ENCODE peak calls at places on chromosome 11, in seven cellular contexts. Q is thoracic aorta, S is T-helper 22 cell, I is PC-3, M is heart left ventricle, T is stomach, U is HCEC 1CT. V is an unnamed sample.

GRCh38 chr11:7635137-7635536 is 38.2 kb downstream of the CYB5R2 start:
- DNase-seq in Q (no peak), S (no peak), I (no peak), M (peak; percentile 72), T (peak; percentile 44), U (no peak), V (no peak)

GRCh38 chr11:78809931-78810481 is 235.3 kb upstream of the NARS2 start:
- DNase-seq in Q (no peak), S (no peak), I (no peak), M (no peak), T (no peak), U (no peak), V (no peak)

GRCh38 chr11:23789938-23790371 is 706.9 kb upstream of the LUZP2 start:
- DNase-seq in Q (no peak), S (no peak), I (peak; percentile 73), M (no peak), T (peak; percentile 45), U (peak; percentile 55), V (no peak)

GRCh38 chr11:134751825-134752224 is 339.8 kb upstream of the B3GAT1 start:
- DNase-seq in Q (no peak), S (no peak), I (no peak), M (no peak), T (no peak), U (no peak), V (no peak)

GRCh38 chr11:104095791-104096190 is 59.4 kb downstream of the DDI1 start:
- DNase-seq in Q (no peak), S (no peak), I (no peak), M (no peak), T (no peak), U (no peak), V (no peak)

GRCh38 chr11:128288368-128288767 is 299.0 kb downstream of the ETS1 start:
- DNase-seq in Q (no peak), S (no peak), I (peak; percentile 23), M (no peak), T (no peak), U (no peak), V (no peak)

GRCh38 chr11:726278-726915 is 20.4 kb downstream of the EPS8L2 start:
- DNase-seq in Q (no peak), S (peak; percentile 26), I (no peak), M (peak; percentile 74), T (peak; percentile 83), U (no peak), V (no peak)

GRCh38 chr11:86910592-86910991 is 44.6 kb downstream of the FZD4 start:
- DNase-seq in Q (no peak), S (no peak), I (peak; percentile 91), M (no peak), T (no peak), U (peak; percentile 31), V (no peak)

GRCh38 chr11:122192634-122193245 is 76.7 kb upstream of the BLID start:
- DNase-seq in Q (no peak), S (no peak), I (peak; percentile 53), M (no peak), T (no peak), U (peak; percentile 75), V (no peak)

GRCh38 chr11:60927600-60927999 is 3.3 kb downstream of the TMEM132A start:
- DNase-seq in Q (no peak), S (no peak), I (no peak), M (no peak), T (peak; percentile 88), U (no peak), V (no peak)

GRCh38 chr11:96091476-96091875 is 167.6 kb upstream of the MTMR2 start:
- DNase-seq in Q (no peak), S (no peak), I (peak; percentile 68), M (no peak), T (no peak), U (no peak), V (no peak)

GRCh38 chr11:20023082-20023426 is 137.2 kb downstream of the DBX1 start:
- DNase-seq in Q (no peak), S (no peak), I (no peak), M (no peak), T (no peak), U (no peak), V (no peak)

GRCh38 chr11:111990381-111990780 is 34.8 kb upstream of the DLAT start:
- DNase-seq in Q (no peak), S (no peak), I (no peak), M (no peak), T (no peak), U (no peak), V (no peak)

GRCh38 chr11:83663446-83663845 is 377.3 kb upstream of the CCDC90B start:
- DNase-seq in Q (no peak), S (no peak), I (no peak), M (no peak), T (no peak), U (no peak), V (no peak)

GRCh38 chr11:134503596-134503995 is 91.6 kb upstream of the B3GAT1 start:
- DNase-seq in Q (no peak), S (no peak), I (no peak), M (no peak), T (peak; percentile 15), U (no peak), V (no peak)

GRCh38 chr11:20353829-20354434 is 9.6 kb upstream of the HTATIP2 start:
- DNase-seq in Q (no peak), S (no peak), I (peak; percentile 65), M (no peak), T (peak; percentile 29), U (peak; percentile 34), V (peak; percentile 47)

GRCh38 chr11:109619498-109619897 is 197.5 kb downstream of the C11orf87 start:
- DNase-seq in Q (no peak), S (no peak), I (no peak), M (no peak), T (no peak), U (no peak), V (no peak)

GRCh38 chr11:72668645-72669347 is 5.4 kb downstream of the PDE2A start:
- DNase-seq in Q (no peak), S (no peak), I (no peak), M (no peak), T (no peak), U (no peak), V (no peak)

GRCh38 chr11:18745251-18745650 is 19.3 kb upstream of the IGSF22 start:
- DNase-seq in Q (no peak), S (no peak), I (no peak), M (no peak), T (no peak), U (no peak), V (no peak)